ENCODE peak calls at places on chromosomes 13 and 19, in nine cellular contexts. R is AG04450, Z is OCI-LY7, N is right atrium auricular region, I is fibroblast of pulmonary artery, V is thoracic aorta, W is A549, M is Caco-2, U is body of pancreas. L is an unnamed sample.

GRCh38 chr19:3444695-3445234 is 35.6 kb downstream of the SMIM24 start:
- DNase-seq in R (no peak), Z (no peak), N (no peak), I (no peak), V (no peak), W (no peak), M (no peak), U (no peak), L (no peak)

GRCh38 chr19:45863840-45864628 is at the start of gene FOXA3:
- DNase-seq in R (no peak), Z (peak; percentile 64), N (no peak), I (peak; percentile 25), V (no peak), W (peak; percentile 96), M (peak; percentile 87), U (peak; percentile 83), L (no peak)

GRCh38 chr19:5480427-5480836 is 25.2 kb downstream of the ZNRF4 start:
- DNase-seq in R (no peak), Z (peak; percentile 42), N (no peak), I (peak; percentile 29), V (no peak), W (peak; percentile 46), M (peak; percentile 51), U (peak; percentile 28), L (no peak)

GRCh38 chr13:77330009-77330471 is 3.1 kb upstream of the MYCBP2 start:
- DNase-seq in R (no peak), Z (peak; percentile 69), N (no peak), I (no peak), V (no peak), W (no peak), M (no peak), U (no peak), L (no peak)

GRCh38 chr13:23384111-23384510 is 49.4 kb downstream of the SACS start:
- DNase-seq in R (no peak), Z (no peak), N (no peak), I (peak; percentile 26), V (no peak), W (no peak), M (no peak), U (no peak), L (peak; percentile 39)

GRCh38 chr19:45981350-45981749 is 7.7 kb upstream of the NOVA2 start:
- DNase-seq in R (no peak), Z (no peak), N (no peak), I (peak; percentile 26), V (no peak), W (no peak), M (no peak), U (no peak), L (no peak)

GRCh38 chr13:110216006-110216402 is 91.0 kb downstream of the COL4A1 start:
- DNase-seq in R (no peak), Z (no peak), N (no peak), I (no peak), V (no peak), W (no peak), M (no peak), U (no peak), L (no peak)

GRCh38 chr19:39498262-39499081 is at the start of gene DLL3:
- DNase-seq in R (no peak), Z (peak; percentile 66), N (no peak), I (peak; percentile 10), V (no peak), W (no peak), M (peak; percentile 46), U (no peak), L (no peak)

GRCh38 chr13:74662895-74663294 is 528.7 kb upstream of the KLF12 start:
- DNase-seq in R (no peak), Z (no peak), N (no peak), I (peak; percentile 10), V (no peak), W (no peak), M (no peak), U (peak; percentile 17), L (no peak)

GRCh38 chr13:110883539-110883938 is 31.3 kb downstream of the ANKRD10 start:
- DNase-seq in R (no peak), Z (no peak), N (no peak), I (no peak), V (no peak), W (no peak), M (no peak), U (no peak), L (no peak)

GRCh38 chr13:27980280-27980998 is 8.1 kb downstream of the URAD start:
- DNase-seq in R (no peak), Z (no peak), N (no peak), I (no peak), V (no peak), W (no peak), M (peak; percentile 70), U (peak; percentile 43), L (no peak)

GRCh38 chr19:2045501-2046045 is 5.5 kb downstream of the MKNK2 start:
- DNase-seq in R (no peak), Z (no peak), N (no peak), I (no peak), V (no peak), W (no peak), M (no peak), U (peak; percentile 94), L (no peak)

GRCh38 chr19:2495651-2496316 is 19.9 kb downstream of the GADD45B start:
- DNase-seq in R (no peak), Z (no peak), N (no peak), I (no peak), V (no peak), W (no peak), M (no peak), U (peak; percentile 45), L (no peak)

GRCh38 chr19:19542507-19542906 is 4.4 kb downstream of the CILP2 start:
- DNase-seq in R (no peak), Z (no peak), N (no peak), I (no peak), V (no peak), W (no peak), M (no peak), U (no peak), L (no peak)

GRCh38 chr19:33622809-33623511 is 1.2 kb downstream of the CHST8 start:
- DNase-seq in R (no peak), Z (no peak), N (no peak), I (no peak), V (no peak), W (no peak), M (no peak), U (peak; percentile 17), L (no peak)

DNA sequence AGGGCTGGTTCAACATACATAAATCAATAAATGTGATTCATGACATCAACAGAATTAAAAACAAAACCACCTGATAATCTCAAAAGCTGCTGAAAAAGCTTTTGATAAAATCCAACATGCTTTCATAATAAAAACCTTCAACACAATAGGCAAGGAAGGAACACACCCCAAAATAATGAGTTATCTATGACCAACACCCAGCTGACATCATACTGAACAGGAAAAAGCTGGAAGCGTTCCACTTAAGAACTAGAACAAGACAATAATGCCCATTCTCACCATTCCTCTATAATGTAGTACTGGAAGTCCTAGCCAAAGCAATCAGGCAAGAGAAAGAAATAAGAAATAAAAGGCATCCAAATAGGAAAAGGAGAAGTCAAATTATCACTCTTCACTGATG is 116.2 kb upstream of the FREM2 start:
- DNase-seq in R (no peak), Z (no peak), N (no peak), I (no peak), V (no peak), W (no peak), M (no peak), U (no peak), L (no peak)
- TF ChIP-seq CTCF in R (no peak), Z (no peak), N (no peak), I (no peak), V (no peak), W (no peak), M (no peak), U (no peak), L (no peak)

GRCh38 chr13:78562237-78562889 is 41.0 kb downstream of the POU4F1 start:
- DNase-seq in R (no peak), Z (no peak), N (no peak), I (no peak), V (no peak), W (no peak), M (no peak), U (no peak), L (no peak)
- H3K4me3 ChIP-seq in R (no peak overlapping the region), Z (no peak overlapping the region), N (no peak overlapping the region), I (no peak overlapping the region), V (no peak overlapping the region), W (no peak overlapping the region), M (no peak overlapping the region), U (no peak overlapping the region), L (no peak overlapping the region)

DNA sequence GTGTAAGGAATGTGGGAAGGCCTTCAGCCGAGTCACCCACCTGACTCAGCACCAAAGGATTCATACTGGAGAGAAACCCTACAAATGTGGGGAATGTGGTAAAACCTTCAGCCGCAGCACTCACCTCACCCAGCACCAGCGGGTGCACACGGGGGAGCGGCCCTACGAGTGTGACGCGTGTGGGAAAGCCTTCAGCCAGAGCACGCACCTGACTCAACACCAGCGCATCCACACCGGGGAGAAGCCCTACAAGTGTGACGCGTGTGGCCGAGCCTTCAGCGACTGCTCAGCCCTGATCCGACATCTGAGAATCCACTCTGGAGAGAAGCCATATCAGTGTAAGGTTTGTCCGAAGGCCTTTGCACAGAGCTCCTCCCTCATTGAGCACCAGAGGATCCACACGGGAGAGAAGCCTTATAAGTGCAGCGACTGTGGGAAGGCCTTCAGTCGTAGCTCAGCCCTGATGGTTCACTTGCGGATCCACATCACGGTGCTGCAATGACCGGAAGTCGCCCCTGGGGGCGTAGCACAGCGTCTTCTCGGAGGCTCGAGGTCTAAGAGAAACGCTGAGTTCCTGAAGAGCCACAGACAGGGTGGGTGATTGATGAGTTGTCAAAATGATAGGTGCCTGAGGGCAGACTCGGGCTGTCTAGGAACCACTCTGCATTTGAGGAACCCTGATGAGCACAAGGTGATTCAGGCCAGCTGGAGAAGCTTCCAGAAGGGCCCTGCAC is 12.2 kb downstream of the ZSCAN22 start:
- DNase-seq in R (no peak), Z (no peak), N (no peak), I (no peak), V (no peak), W (no peak), M (peak; percentile 29), U (no peak), L (no peak)
- TF ChIP-seq CTCF in R (no peak), Z (peak; percentile 50), N (no peak), I (no peak), V (no peak), W (no peak), M (peak; percentile 21), U (no peak), L (no peak)

GRCh38 chr19:8052464-8052859 is at the start of gene CCL25:
- DNase-seq in R (no peak), Z (no peak), N (no peak), I (no peak), V (no peak), W (no peak), M (no peak), U (no peak), L (no peak)

GRCh38 chr19:8045872-8046568 is 6.5 kb upstream of the CCL25 start:
- DNase-seq in R (no peak), Z (no peak), N (no peak), I (no peak), V (no peak), W (no peak), M (no peak), U (no peak), L (no peak)

GRCh38 chr19:8054169-8054568 is 1.6 kb downstream of the CCL25 start:
- DNase-seq in R (no peak), Z (no peak), N (no peak), I (no peak), V (no peak), W (no peak), M (no peak), U (peak; percentile 9), L (no peak)

GRCh38 chr19:8046569-8047165 is 5.9 kb upstream of the CCL25 start:
- DNase-seq in R (no peak), Z (no peak), N (no peak), I (no peak), V (no peak), W (no peak), M (no peak), U (no peak), L (no peak)

GRCh38 chr19:8050274-8051096 is 2.1 kb upstream of the CCL25 start:
- DNase-seq in R (peak; percentile 20), Z (peak; percentile 98), N (peak; percentile 78), I (peak; percentile 71), V (peak; percentile 45), W (peak; percentile 75), M (peak; percentile 81), U (peak; percentile 77), L (no peak)
- H3K4me3 ChIP-seq in R (peak overlapping the region; percentile 7), Z (peak overlapping the region; percentile 57), N (no peak overlapping the region), I (peak overlapping the region; percentile 14), V (peak overlapping the region; percentile 32), W (peak overlapping the region; percentile 48), M (peak overlapping the region; percentile 37), U (no peak overlapping the region), L (no peak overlapping the region)